ENCODE peak calls at places on chromosomes 4 and X, in seven cellular contexts. I is GM23248; B is fibroblast of lung; S is sigmoid colon; E is uterus; L is heart left ventricle; R is CD8-positive, alpha-beta memory T cell. X is an unnamed sample.

GRCh38 chr4:8725845-8726244 is 133.3 kb downstream of the CPZ start:
- DNase-seq in E (no peak), R (no peak), B (no peak), I (no peak), L (no peak), S (peak; percentile 35), X (no peak)

GRCh38 chr4:27616166-27616565 is 755.5 kb downstream of the STIM2 start:
- DNase-seq in S (no peak), I (no peak), E (no peak), B (no peak), R (no peak), L (no peak), X (no peak)

GRCh38 chr4:52010976-52011375 is 9.2 kb downstream of the LRRC66 start:
- DNase-seq in L (no peak), B (no peak), E (no peak), R (no peak), S (no peak), I (no peak), X (no peak)

GRCh38 chr4:99047710-99048109 is 40.9 kb downstream of the ADH5 start:
- DNase-seq in E (no peak), I (no peak), B (no peak), R (no peak), L (no peak), S (no peak), X (no peak)

GRCh38 chrX:110006826-110007375 is 4.0 kb downstream of the TMEM164 start:
- DNase-seq in E (no peak), I (peak; percentile 14), S (no peak), L (no peak), R (no peak), B (peak; percentile 24), X (no peak)

GRCh38 chr4:42309571-42310260 is 87.6 kb upstream of the SHISA3 start:
- DNase-seq in E (no peak), I (no peak), S (no peak), R (no peak), L (no peak), B (peak; percentile 54), X (no peak)

GRCh38 chrX:148310402-148311200 is 189.8 kb upstream of the AFF2 start:
- DNase-seq in S (no peak), B (no peak), L (no peak), R (peak; percentile 23), E (no peak), I (no peak), X (peak; percentile 3)

GRCh38 chr4:15479913-15480185 is 10.2 kb downstream of the CC2D2A start:
- DNase-seq in R (no peak), S (no peak), B (peak; percentile 93), E (no peak), L (no peak), I (peak; percentile 75), X (no peak)

GRCh38 chrX:45381841-45382240 is 181.2 kb upstream of the DIPK2B start:
- DNase-seq in L (no peak), I (no peak), E (no peak), S (no peak), B (no peak), R (no peak), X (no peak)

GRCh38 chr4:70688795-70689231 is 481 bp downstream of the UTP3 start:
- DNase-seq in E (no peak), S (no peak), I (peak; percentile 54), B (no peak), L (peak; percentile 27), R (no peak), X (no peak)

GRCh38 chr4:155878611-155879010 is 12.5 kb upstream of the ASIC5 start:
- DNase-seq in S (no peak), R (no peak), I (no peak), E (no peak), L (no peak), B (no peak), X (no peak)

GRCh38 chr4:152591361-152591760 is 55.5 kb upstream of the FBXW7 start:
- DNase-seq in L (peak; percentile 69), E (peak; percentile 16), I (peak; percentile 71), B (peak; percentile 65), R (no peak), S (peak; percentile 85), X (no peak)

GRCh38 chr4:63922146-63922545 is 487.1 kb downstream of the TECRL start:
- DNase-seq in E (no peak), S (peak; percentile 40), L (no peak), B (no peak), R (no peak), I (no peak), X (no peak)

GRCh38 chr4:169153451-169153850 is 117.3 kb downstream of the SH3RF1 start:
- DNase-seq in L (no peak), I (no peak), E (no peak), B (no peak), R (no peak), S (no peak), X (no peak)

GRCh38 chr4:61406677-61407076 is 206.6 kb downstream of the ADGRL3 start:
- DNase-seq in R (no peak), B (no peak), E (no peak), I (no peak), S (no peak), L (no peak), X (no peak)

GRCh38 chr4:143389543-143390195 is 53.0 kb downstream of the GAB1 start:
- DNase-seq in S (no peak), E (no peak), I (peak; percentile 76), R (no peak), L (no peak), B (peak; percentile 55), X (no peak)

GRCh38 chr4:143241892-143242291 is 57.2 kb downstream of the USP38 start:
- DNase-seq in L (no peak), R (no peak), S (no peak), E (no peak), B (no peak), I (peak; percentile 31), X (no peak)

GRCh38 chr4:120156115-120156718 is 89.6 kb upstream of the MAD2L1 start:
- DNase-seq in B (peak; percentile 89), E (no peak), L (no peak), S (no peak), R (no peak), I (peak; percentile 60), X (no peak)

GRCh38 chr4:102665527-102665926 is 95.2 kb downstream of the MANBA start:
- DNase-seq in S (no peak), I (peak; percentile 6), L (no peak), R (no peak), B (no peak), E (no peak), X (no peak)

GRCh38 chr4:102344520-102344954 is 745 bp downstream of the SLC39A8 start:
- DNase-seq in L (peak; percentile 57), B (peak; percentile 18), R (peak; percentile 56), E (peak; percentile 48), S (peak; percentile 75), I (peak; percentile 75), X (peak; percentile 66)

GRCh38 chr4:107564326-107564725 is 155.7 kb downstream of the PAPSS1 start:
- DNase-seq in S (no peak), B (peak; percentile 10), L (no peak), E (no peak), I (peak; percentile 29), R (no peak), X (no peak)

DNA sequence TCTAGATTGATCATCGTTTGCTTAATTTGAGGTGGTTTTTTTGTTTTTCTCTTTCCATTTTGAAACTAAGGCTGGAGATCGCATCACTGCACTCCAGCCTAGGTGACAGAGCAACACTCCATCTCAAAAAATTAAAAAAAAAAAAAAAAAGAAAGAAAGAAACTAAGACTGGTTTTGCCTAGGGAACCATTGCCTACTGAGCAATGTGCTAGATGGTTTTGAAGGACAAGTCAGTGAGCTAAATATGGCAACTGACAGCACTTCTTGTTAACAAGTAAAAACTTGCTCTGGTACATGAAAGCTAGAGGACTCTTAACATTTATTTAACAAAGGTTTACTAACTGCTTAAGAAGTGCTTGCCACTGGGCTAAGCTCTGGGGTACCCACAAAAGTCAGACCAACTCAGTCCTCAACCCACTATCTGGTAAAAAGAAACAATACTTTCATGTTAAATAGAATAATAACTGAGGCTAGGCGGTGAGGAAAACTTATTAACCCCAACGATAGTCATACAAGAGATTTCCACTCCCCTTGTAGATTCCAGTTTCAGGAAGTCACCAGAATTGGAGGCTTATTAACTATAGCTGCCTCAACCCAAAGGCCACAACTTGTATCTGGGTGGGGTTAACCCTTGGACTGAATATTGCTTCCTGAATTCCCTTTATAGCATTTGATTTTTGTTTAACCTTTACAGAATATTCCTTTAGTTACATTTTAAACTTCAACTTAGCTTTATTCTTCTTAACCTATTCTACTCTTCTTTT is 111.6 kb downstream of the FRYL start:
- DNase-seq in E (no peak), I (no peak), S (no peak), B (no peak), L (no peak), R (no peak), X (no peak)
- H3K27ac ChIP-seq in E (no peak overlapping the region), I (no peak overlapping the region), S (no peak overlapping the region), B (no peak overlapping the region), L (peak overlapping the region; percentile 63), R (no peak overlapping the region), X (no peak overlapping the region)

DNA sequence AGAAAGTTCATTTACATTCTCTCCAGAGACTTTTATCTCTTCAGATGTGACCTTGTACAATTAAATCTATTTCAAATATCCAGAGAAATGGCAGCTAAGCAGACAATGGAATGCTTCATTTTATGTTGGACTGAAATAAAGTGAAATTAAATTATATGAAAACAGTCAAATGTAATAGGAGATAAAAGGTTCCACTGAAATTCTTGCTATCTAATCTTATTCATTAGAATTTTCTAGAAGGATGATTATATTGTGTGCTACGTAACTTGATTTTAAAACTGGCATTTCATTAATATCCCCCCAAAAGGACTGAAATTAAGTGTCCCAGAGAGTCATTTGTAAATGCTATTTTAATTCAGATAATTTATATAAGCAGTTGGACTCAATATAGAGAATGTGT is 646.9 kb upstream of the GALNT7 start:
- DNase-seq in L (no peak), I (no peak), E (no peak), B (no peak), S (no peak), R (no peak), X (no peak)
- H3K4me3 ChIP-seq in L (no peak overlapping the region), I (no peak overlapping the region), E (no peak overlapping the region), B (no peak overlapping the region), S (no peak overlapping the region), R (no peak overlapping the region), X (no peak overlapping the region)

GRCh38 chr4:88613417-88613875 is 21.2 kb downstream of the HERC3 start:
- DNase-seq in L (no peak), S (no peak), E (no peak), I (no peak), B (no peak), R (peak; percentile 7), X (peak; percentile 21)
- H3K4me1 ChIP-seq in L (peaks cover 81% of the 10 kb centered on the region), S (peaks cover 75% of the 10 kb centered on the region), E (peaks cover 7% of the 10 kb centered on the region), I (peaks cover 89% of the 10 kb centered on the region), B (peaks cover 31% of the 10 kb centered on the region), R (peaks cover 71% of the 10 kb centered on the region), X (peaks cover 23% of the 10 kb centered on the region)

DNA sequence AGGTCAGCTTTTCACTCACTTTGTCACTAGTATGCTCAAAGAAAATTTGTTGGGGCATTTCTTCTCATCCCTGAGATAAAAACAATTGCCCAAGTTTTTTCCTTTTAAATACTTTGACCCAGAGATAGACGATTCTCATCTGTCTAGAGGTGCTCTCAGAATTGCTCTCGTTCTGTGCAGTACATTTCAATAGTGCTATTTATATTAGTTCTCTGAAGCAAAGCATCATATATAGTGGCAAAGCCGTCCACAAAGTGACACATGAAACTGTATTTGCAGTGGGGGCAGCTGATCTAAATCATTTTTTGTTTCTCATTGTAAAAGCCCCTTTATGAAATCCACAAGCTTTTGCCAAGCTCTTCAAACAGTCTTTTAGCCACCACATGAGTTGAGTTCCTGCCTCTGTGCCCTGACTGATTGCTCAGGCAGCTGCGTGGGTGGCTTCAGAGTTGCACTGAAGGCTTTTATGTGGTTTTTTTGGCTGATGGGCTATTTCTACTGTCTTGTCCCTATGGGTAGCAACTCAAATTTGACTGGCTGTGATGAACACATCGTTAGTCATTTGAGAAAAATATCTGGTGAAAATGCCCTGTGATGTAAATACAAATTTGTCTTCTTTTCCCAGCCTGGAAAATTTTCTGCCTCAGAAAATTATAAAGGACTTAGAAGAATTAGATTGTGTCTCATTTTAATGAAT is 119.1 kb upstream of the OTUD4 start:
- DNase-seq in S (no peak), L (no peak), B (peak; percentile 11), I (peak; percentile 98), R (no peak), E (no peak), X (no peak)
- H3K27ac ChIP-seq in S (no peak overlapping the region), L (no peak overlapping the region), B (no peak overlapping the region), I (peak overlapping the region; percentile 80), R (no peak overlapping the region), E (no peak overlapping the region), X (no peak overlapping the region)